ENCODE peak calls at places on chromosomes 4 and X, in seven cellular contexts. One of them, this sample, is unnamed.

GRCh38 chr4:108415389-108415788 is 205.0 kb upstream of the RPL34 start:
- DNase-seq in SK-N-SH: no peak
- DNase-seq in IMR-90: no peak
- DNase-seq in CD4-positive, alpha-beta T cell: no peak
- DNase-seq in ascending aorta: no peak
- DNase-seq in bronchial epithelial cell: no peak
- DNase-seq in fibroblast of lung: no peak
- DNase-seq in this sample: no peak

GRCh38 chr4:110195561-110196205 is 2.7 kb downstream of the ELOVL6 start:
- DNase-seq in IMR-90: peak
- DNase-seq in CD4-positive, alpha-beta T cell: no peak
- DNase-seq in bronchial epithelial cell: peak
- DNase-seq in ascending aorta: no peak
- DNase-seq in SK-N-SH: no peak
- DNase-seq in fibroblast of lung: no peak
- DNase-seq in this sample: no peak

GRCh38 chr4:102247041-102247440 is 98.2 kb downstream of the SLC39A8 start:
- DNase-seq in ascending aorta: no peak
- DNase-seq in IMR-90: no peak
- DNase-seq in fibroblast of lung: peak
- DNase-seq in bronchial epithelial cell: peak
- DNase-seq in CD4-positive, alpha-beta T cell: no peak
- DNase-seq in SK-N-SH: no peak
- DNase-seq in this sample: no peak

GRCh38 chr4:127575888-127576287 is 56.9 kb upstream of the INTU start:
- DNase-seq in CD4-positive, alpha-beta T cell: no peak
- DNase-seq in SK-N-SH: no peak
- DNase-seq in fibroblast of lung: no peak
- DNase-seq in bronchial epithelial cell: no peak
- DNase-seq in ascending aorta: no peak
- DNase-seq in IMR-90: no peak
- DNase-seq in this sample: no peak

GRCh38 chr4:150387983-150388382 is 194.0 kb upstream of the MAB21L2 start:
- DNase-seq in fibroblast of lung: no peak
- DNase-seq in CD4-positive, alpha-beta T cell: no peak
- DNase-seq in IMR-90: no peak
- DNase-seq in SK-N-SH: no peak
- DNase-seq in ascending aorta: no peak
- DNase-seq in bronchial epithelial cell: no peak
- DNase-seq in this sample: no peak

GRCh38 chr4:42396361-42397255 is 680 bp upstream of the SHISA3 start:
- DNase-seq in IMR-90: no peak
- DNase-seq in SK-N-SH: no peak
- DNase-seq in ascending aorta: no peak
- DNase-seq in bronchial epithelial cell: no peak
- DNase-seq in CD4-positive, alpha-beta T cell: no peak
- DNase-seq in fibroblast of lung: no peak
- DNase-seq in this sample: no peak

GRCh38 chr4:94621491-94622080 is 136.2 kb upstream of the BMPR1B start:
- DNase-seq in IMR-90: peak
- DNase-seq in SK-N-SH: peak
- DNase-seq in fibroblast of lung: peak
- DNase-seq in CD4-positive, alpha-beta T cell: no peak
- DNase-seq in bronchial epithelial cell: peak
- DNase-seq in ascending aorta: no peak
- DNase-seq in this sample: no peak

GRCh38 chrX:149881081-149881711 is at the start of gene MAGEA8:
- DNase-seq in CD4-positive, alpha-beta T cell: no peak
- DNase-seq in SK-N-SH: peak
- DNase-seq in IMR-90: no peak
- DNase-seq in fibroblast of lung: no peak
- DNase-seq in ascending aorta: no peak
- DNase-seq in bronchial epithelial cell: no peak
- DNase-seq in this sample: no peak

GRCh38 chr4:150316332-150317205 is 238.3 kb downstream of the DCLK2 start:
- DNase-seq in CD4-positive, alpha-beta T cell: no peak
- DNase-seq in fibroblast of lung: no peak
- DNase-seq in bronchial epithelial cell: no peak
- DNase-seq in SK-N-SH: no peak
- DNase-seq in ascending aorta: no peak
- DNase-seq in IMR-90: peak
- DNase-seq in this sample: no peak

GRCh38 chrX:19194285-19195242 is 72.3 kb upstream of the ADGRG2 start:
- DNase-seq in SK-N-SH: no peak
- DNase-seq in IMR-90: no peak
- DNase-seq in CD4-positive, alpha-beta T cell: no peak
- DNase-seq in bronchial epithelial cell: no peak
- DNase-seq in fibroblast of lung: no peak
- DNase-seq in ascending aorta: no peak
- DNase-seq in this sample: no peak
- TF ChIP-seq CTCF in SK-N-SH: no peak
- TF ChIP-seq CTCF in IMR-90: no peak
- TF ChIP-seq CTCF in CD4-positive, alpha-beta T cell: no peak
- TF ChIP-seq CTCF in bronchial epithelial cell: no peak
- TF ChIP-seq CTCF in fibroblast of lung: no peak
- TF ChIP-seq CTCF in ascending aorta: no peak
- TF ChIP-seq CTCF in this sample: no peak

GRCh38 chr4:86521373-86521969 is 72.6 kb upstream of the PTPN13 start:
- DNase-seq in fibroblast of lung: no peak
- DNase-seq in IMR-90: no peak
- DNase-seq in bronchial epithelial cell: no peak
- DNase-seq in CD4-positive, alpha-beta T cell: no peak
- DNase-seq in ascending aorta: no peak
- DNase-seq in SK-N-SH: no peak
- DNase-seq in this sample: no peak
- TF ChIP-seq CTCF in fibroblast of lung: no peak
- TF ChIP-seq CTCF in IMR-90: no peak
- TF ChIP-seq CTCF in bronchial epithelial cell: no peak
- TF ChIP-seq CTCF in CD4-positive, alpha-beta T cell: no peak
- TF ChIP-seq CTCF in ascending aorta: no peak
- TF ChIP-seq CTCF in SK-N-SH: no peak
- TF ChIP-seq CTCF in this sample: no peak

GRCh38 chrX:153884136-153885076 is 1.6 kb downstream of the L1CAM start:
- DNase-seq in IMR-90: no peak
- DNase-seq in bronchial epithelial cell: peak
- DNase-seq in ascending aorta: no peak
- DNase-seq in SK-N-SH: no peak
- DNase-seq in CD4-positive, alpha-beta T cell: no peak
- DNase-seq in fibroblast of lung: no peak
- DNase-seq in this sample: no peak
- TF ChIP-seq CTCF in IMR-90: no peak
- TF ChIP-seq CTCF in bronchial epithelial cell: peak
- TF ChIP-seq CTCF in ascending aorta: no peak
- TF ChIP-seq CTCF in SK-N-SH: no peak
- TF ChIP-seq CTCF in CD4-positive, alpha-beta T cell: no peak
- TF ChIP-seq CTCF in fibroblast of lung: no peak
- TF ChIP-seq CTCF in this sample: no peak

GRCh38 chr4:148874331-148874730 is 432.1 kb upstream of the NR3C2 start:
- DNase-seq in ascending aorta: no peak
- DNase-seq in CD4-positive, alpha-beta T cell: no peak
- DNase-seq in fibroblast of lung: no peak
- DNase-seq in bronchial epithelial cell: peak
- DNase-seq in IMR-90: no peak
- DNase-seq in SK-N-SH: no peak
- DNase-seq in this sample: no peak
- TF ChIP-seq CTCF in ascending aorta: no peak
- TF ChIP-seq CTCF in CD4-positive, alpha-beta T cell: no peak
- TF ChIP-seq CTCF in fibroblast of lung: no peak
- TF ChIP-seq CTCF in bronchial epithelial cell: peak
- TF ChIP-seq CTCF in IMR-90: no peak
- TF ChIP-seq CTCF in SK-N-SH: no peak
- TF ChIP-seq CTCF in this sample: no peak

GRCh38 chr4:161791796-161792556 is 371.8 kb downstream of the FSTL5 start:
- DNase-seq in IMR-90: no peak
- DNase-seq in CD4-positive, alpha-beta T cell: no peak
- DNase-seq in SK-N-SH: no peak
- DNase-seq in bronchial epithelial cell: no peak
- DNase-seq in fibroblast of lung: no peak
- DNase-seq in ascending aorta: no peak
- DNase-seq in this sample: no peak
- TF ChIP-seq CTCF in IMR-90: no peak
- TF ChIP-seq CTCF in CD4-positive, alpha-beta T cell: no peak
- TF ChIP-seq CTCF in SK-N-SH: no peak
- TF ChIP-seq CTCF in bronchial epithelial cell: no peak
- TF ChIP-seq CTCF in fibroblast of lung: no peak
- TF ChIP-seq CTCF in ascending aorta: no peak
- TF ChIP-seq CTCF in this sample: no peak

DNA sequence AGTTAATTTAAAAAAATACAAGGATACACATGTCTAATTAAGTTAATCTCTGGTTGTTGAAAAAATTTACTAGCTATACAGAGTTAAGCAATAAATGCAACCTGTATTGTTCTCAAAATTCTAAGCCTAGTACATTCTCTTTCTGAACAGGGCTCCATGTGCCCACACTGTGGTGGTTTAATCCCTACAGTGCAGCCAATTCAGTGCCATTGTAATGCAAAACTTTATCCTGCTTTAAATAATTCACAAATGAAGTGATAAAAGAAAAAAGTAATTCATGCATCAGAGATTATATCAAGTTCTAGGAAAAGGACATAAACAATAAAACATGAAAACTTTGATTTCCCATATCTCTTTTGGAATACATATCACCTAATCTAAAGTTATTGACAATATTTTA is 1089.2 kb downstream of the C4orf33 start:
- DNase-seq in SK-N-SH: no peak
- DNase-seq in CD4-positive, alpha-beta T cell: no peak
- DNase-seq in IMR-90: no peak
- DNase-seq in ascending aorta: no peak
- DNase-seq in fibroblast of lung: no peak
- DNase-seq in bronchial epithelial cell: no peak
- DNase-seq in this sample: no peak
- TF ChIP-seq CTCF in SK-N-SH: no peak
- TF ChIP-seq CTCF in CD4-positive, alpha-beta T cell: no peak
- TF ChIP-seq CTCF in IMR-90: no peak
- TF ChIP-seq CTCF in ascending aorta: no peak
- TF ChIP-seq CTCF in fibroblast of lung: no peak
- TF ChIP-seq CTCF in bronchial epithelial cell: no peak
- TF ChIP-seq CTCF in this sample: no peak

GRCh38 chrX:121570072-121570841 is 522.8 kb downstream of the GLUD2 start:
- DNase-seq in bronchial epithelial cell: peak
- DNase-seq in ascending aorta: no peak
- DNase-seq in SK-N-SH: no peak
- DNase-seq in fibroblast of lung: peak
- DNase-seq in IMR-90: no peak
- DNase-seq in CD4-positive, alpha-beta T cell: no peak
- DNase-seq in this sample: no peak
- TF ChIP-seq CTCF in bronchial epithelial cell: no peak
- TF ChIP-seq CTCF in ascending aorta: no peak
- TF ChIP-seq CTCF in SK-N-SH: no peak
- TF ChIP-seq CTCF in fibroblast of lung: no peak
- TF ChIP-seq CTCF in IMR-90: no peak
- TF ChIP-seq CTCF in CD4-positive, alpha-beta T cell: no peak
- TF ChIP-seq CTCF in this sample: no peak

DNA sequence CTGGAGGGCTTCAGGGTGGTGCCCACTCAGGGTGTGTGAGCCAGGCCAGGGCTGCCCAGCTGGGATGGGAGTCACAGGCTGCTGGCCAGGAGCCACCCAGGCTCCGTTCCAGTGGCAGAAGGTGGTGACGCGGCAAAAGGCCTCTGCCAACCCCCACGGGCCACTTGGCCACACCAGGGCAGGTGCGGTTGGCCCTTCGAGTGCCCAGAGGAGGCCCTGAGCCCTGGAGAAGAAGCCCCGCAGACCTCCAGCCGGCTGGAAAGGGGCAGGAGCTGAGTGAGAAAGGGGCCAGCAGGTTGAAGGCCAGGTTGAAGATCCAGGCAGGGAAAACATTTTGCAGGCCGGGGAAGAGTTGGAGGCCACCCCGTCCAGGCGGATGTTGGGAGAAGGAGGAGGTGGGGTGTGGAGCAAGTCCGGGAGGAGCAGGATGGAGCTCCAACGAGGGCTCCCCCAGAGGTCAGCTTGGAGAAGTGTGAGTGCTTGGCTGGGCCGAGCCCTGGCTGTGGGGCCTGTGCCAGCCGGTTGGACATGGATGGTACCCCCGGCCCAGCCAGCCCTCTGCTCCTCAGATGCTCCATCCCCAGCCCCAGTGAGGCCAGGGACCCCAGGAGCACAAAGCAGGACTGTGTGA is 2.8 kb upstream of the CPLX1 start:
- DNase-seq in fibroblast of lung: no peak
- DNase-seq in bronchial epithelial cell: no peak
- DNase-seq in ascending aorta: no peak
- DNase-seq in IMR-90: no peak
- DNase-seq in SK-N-SH: peak
- DNase-seq in CD4-positive, alpha-beta T cell: no peak
- DNase-seq in this sample: no peak
- TF ChIP-seq CTCF in fibroblast of lung: no peak
- TF ChIP-seq CTCF in bronchial epithelial cell: peak
- TF ChIP-seq CTCF in ascending aorta: no peak
- TF ChIP-seq CTCF in IMR-90: peak
- TF ChIP-seq CTCF in SK-N-SH: peak
- TF ChIP-seq CTCF in CD4-positive, alpha-beta T cell: no peak
- TF ChIP-seq CTCF in this sample: no peak

This sample was measured in natural killer cell.